ENCODE peak calls at places on chromosome 11, in five cellular contexts. E is mesenchymal stem cell, K is neuronal stem cell, J is trophoblast cell, P is IMR-90. A is an unnamed sample.

GRCh38 chr11:86990520-86990919 is 35.3 kb upstream of the FZD4 start:
- DNase-seq in E (peak), K (peak), J (peak), P (peak), A (peak)

GRCh38 chr11:877565-877964 is 33.0 kb downstream of the CHID1 start:
- DNase-seq in E (no peak), K (no peak), J (no peak), P (no peak), A (peak)

GRCh38 chr11:111329306-111330204 is 31.2 kb downstream of the POU2AF3 start:
- DNase-seq in E (no peak), K (no peak), J (no peak), P (no peak), A (no peak)

GRCh38 chr11:99244613-99245012 is 223.9 kb downstream of the CNTN5 start:
- DNase-seq in E (peak), K (no peak), J (no peak), P (peak), A (no peak)

GRCh38 chr11:14318581-14318981 is 40.4 kb downstream of the RRAS2 start:
- DNase-seq in E (no peak), K (no peak), J (no peak), P (peak), A (no peak)

GRCh38 chr11:110455718-110456117 is 26.0 kb downstream of the FDX1 start:
- DNase-seq in E (no peak), K (no peak), J (no peak), P (no peak), A (no peak)

GRCh38 chr11:26219506-26220117 is 112.3 kb upstream of the ANO3 start:
- DNase-seq in E (peak), K (no peak), J (no peak), P (peak), A (no peak)

GRCh38 chr11:57248780-57249383 is 11.8 kb upstream of the APLNR start:
- DNase-seq in E (peak), K (peak), J (peak), P (peak), A (peak)

GRCh38 chr11:69488543-69488940 is 7.1 kb downstream of the LINC01488 start:
- DNase-seq in E (no peak), K (no peak), J (no peak), P (no peak), A (no peak)

GRCh38 chr11:32267679-32268187 is 167.6 kb downstream of the WT1 start:
- DNase-seq in E (no peak), K (no peak), J (no peak), P (no peak), A (no peak)

GRCh38 chr11:33598426-33599069 is 102.1 kb downstream of the C11orf91 start:
- DNase-seq in E (no peak), K (peak), J (no peak), P (no peak), A (peak)

GRCh38 chr11:59214141-59214893 is 1.6 kb upstream of the MPEG1 start:
- DNase-seq in E (no peak), K (no peak), J (peak), P (no peak), A (no peak)

GRCh38 chr11:104907521-104908185 is 9.4 kb upstream of the CASP12 start:
- DNase-seq in E (no peak), K (no peak), J (no peak), P (peak), A (no peak)

GRCh38 chr11:47121731-47122130 is 54.9 kb downstream of the ARFGAP2 start:
- DNase-seq in E (no peak), K (no peak), J (no peak), P (no peak), A (no peak)

GRCh38 chr11:118634435-118635236 is 27.2 kb downstream of the PHLDB1 start:
- DNase-seq in E (peak), K (no peak), J (peak), P (peak), A (peak)

GRCh38 chr11:574632-575323 is 1.5 kb upstream of the PHRF1 start:
- DNase-seq in E (no peak), K (no peak), J (no peak), P (no peak), A (no peak)

GRCh38 chr11:95485115-95485900 is 254.3 kb upstream of the SESN3 start:
- DNase-seq in E (no peak), K (no peak), J (peak), P (no peak), A (no peak)

GRCh38 chr11:36452231-36452630 is 57.8 kb downstream of the TRAF6 start:
- DNase-seq in E (peak), K (no peak), J (no peak), P (peak), A (no peak)

GRCh38 chr11:38461751-38462150 is 1863.7 kb upstream of the RAG2 start:
- DNase-seq in E (no peak), K (no peak), J (no peak), P (no peak), A (no peak)

GRCh38 chr11:106624377-106624776 is 393.9 kb downstream of the GUCY1A2 start:
- DNase-seq in E (no peak), K (no peak), J (no peak), P (peak), A (peak)

GRCh38 chr11:96197801-96198465 is 145.1 kb downstream of the MAML2 start:
- DNase-seq in E (no peak), K (no peak), J (no peak), P (no peak), A (no peak)

GRCh38 chr11:86627776-86628455 is 44.5 kb downstream of the ME3 start:
- DNase-seq in E (no peak), K (no peak), J (no peak), P (no peak), A (no peak)

GRCh38 chr11:2318707-2319106 is 16.9 kb downstream of the TSPAN32 start:
- DNase-seq in E (no peak), K (no peak), J (no peak), P (no peak), A (no peak)

GRCh38 chr11:12377824-12378593 is 638 bp downstream of the PARVA start:
- DNase-seq in E (peak), K (peak), J (peak), P (peak), A (peak)

GRCh38 chr11:128620306-128621175 is 33.2 kb upstream of the ETS1 start:
- DNase-seq in E (no peak), K (no peak), J (no peak), P (peak), A (no peak)

GRCh38 chr11:128686045-128686741 is 7.7 kb upstream of the FLI1 start:
- DNase-seq in E (peak), K (no peak), J (no peak), P (no peak), A (peak)

GRCh38 chr11:119602745-119603373 is 126.1 kb downstream of the NECTIN1 start:
- DNase-seq in E (no peak), K (no peak), J (no peak), P (no peak), A (no peak)

GRCh38 chr11:28835790-28836189 is 727.6 kb downstream of the METTL15 start:
- DNase-seq in E (peak), K (no peak), J (no peak), P (peak), A (peak)

GRCh38 chr11:18347471-18348125 is 25.2 kb downstream of the GTF2H1 start:
- DNase-seq in E (peak), K (no peak), J (no peak), P (peak), A (no peak)

GRCh38 chr11:2688381-2689231 is 11.2 kb downstream of the KCNQ1OT1 start:
- DNase-seq in E (no peak), K (no peak), J (no peak), P (no peak), A (no peak)

GRCh38 chr11:28820296-28820989 is 712.3 kb downstream of the METTL15 start:
- DNase-seq in E (peak), K (no peak), J (no peak), P (peak), A (no peak)

GRCh38 chr11:22192289-22192641 is 620 bp upstream of the ANO5 start:
- DNase-seq in E (no peak), K (no peak), J (no peak), P (no peak), A (peak)

GRCh38 chr11:18775492-18776292 is 15.9 kb downstream of the PTPN5 start:
- DNase-seq in E (peak), K (peak), J (peak), P (peak), A (peak)

GRCh38 chr11:27642954-27643353 is 57.3 kb downstream of the BDNF start:
- DNase-seq in E (no peak), K (no peak), J (no peak), P (no peak), A (no peak)

GRCh38 chr11:64255135-64256128 is 4.1 kb downstream of the PLCB3 start:
- DNase-seq in E (no peak), K (no peak), J (no peak), P (no peak), A (no peak)

GRCh38 chr11:70662691-70663098 is 264.4 kb downstream of the CTTN start:
- DNase-seq in E (peak), K (no peak), J (no peak), P (no peak), A (peak)
- H3K4ac ChIP-seq in E (no peak), K (peak), J (no peak), P (no peak), A (no peak)

GRCh38 chr11:71247551-71248250 is 4.7 kb downstream of the SHANK2 start:
- DNase-seq in E (peak), K (no peak), J (no peak), P (no peak), A (peak)
- H3K4ac ChIP-seq in E (no peak), K (no peak), J (peak), P (no peak), A (no peak)

GRCh38 chr11:117328414-117329010 is 858 bp downstream of the CEP164 start:
- DNase-seq in E (peak), K (no peak), J (no peak), P (peak), A (peak)
- H3K4ac ChIP-seq in E (no peak), K (no peak), J (no peak), P (peak), A (no peak)

GRCh38 chr11:122036493-122036892 is 79.5 kb downstream of the BLID start:
- DNase-seq in E (no peak), K (no peak), J (no peak), P (no peak), A (no peak)

GRCh38 chr11:122040476-122040875 is 75.5 kb downstream of the BLID start:
- DNase-seq in E (no peak), K (no peak), J (no peak), P (no peak), A (no peak)

GRCh38 chr11:122038543-122038942 is 77.5 kb downstream of the BLID start:
- DNase-seq in E (peak), K (peak), J (no peak), P (peak), A (peak)

GRCh38 chr11:122036022-122036421 is 80.0 kb downstream of the BLID start:
- DNase-seq in E (no peak), K (no peak), J (no peak), P (peak), A (no peak)

DNA sequence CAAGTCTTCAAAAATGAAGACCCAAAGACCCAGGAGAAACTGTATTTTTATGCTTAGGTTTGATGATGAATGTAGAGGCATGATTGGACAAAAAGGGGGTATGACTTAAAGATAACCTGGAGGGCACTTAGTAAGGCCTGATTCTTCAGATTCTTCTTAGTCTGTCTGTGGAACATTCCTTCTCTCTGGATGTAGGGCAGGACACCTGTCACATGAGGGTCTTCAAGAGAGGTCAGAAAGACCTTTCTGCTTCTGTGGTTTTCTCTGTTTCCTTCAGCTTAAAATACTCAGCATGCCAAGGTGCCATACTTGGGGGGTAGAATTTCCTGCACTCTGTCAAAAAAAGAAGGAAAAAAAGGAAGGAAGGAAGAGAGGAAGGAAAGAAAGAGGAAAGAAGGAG is 78.1 kb downstream of the BLID start:
- DNase-seq in E (no peak), K (no peak), J (no peak), P (no peak), A (no peak)
- H3K4ac ChIP-seq in E (no peak), K (no peak), J (no peak), P (peak), A (no peak)

GRCh38 chr11:77728203-77728786 is 90.7 kb upstream of the CLNS1A start:
- DNase-seq in E (no peak), K (no peak), J (no peak), P (no peak), A (no peak)

GRCh38 chr11:77732143-77732542 is 88.4 kb downstream of the RSF1 start:
- DNase-seq in E (no peak), K (no peak), J (no peak), P (no peak), A (no peak)

GRCh38 chr11:77734890-77735289 is 85.6 kb downstream of the RSF1 start:
- DNase-seq in E (no peak), K (no peak), J (no peak), P (no peak), A (no peak)

GRCh38 chr11:77729063-77729462 is 91.5 kb downstream of the RSF1 start:
- DNase-seq in E (no peak), K (no peak), J (no peak), P (no peak), A (no peak)

DNA sequence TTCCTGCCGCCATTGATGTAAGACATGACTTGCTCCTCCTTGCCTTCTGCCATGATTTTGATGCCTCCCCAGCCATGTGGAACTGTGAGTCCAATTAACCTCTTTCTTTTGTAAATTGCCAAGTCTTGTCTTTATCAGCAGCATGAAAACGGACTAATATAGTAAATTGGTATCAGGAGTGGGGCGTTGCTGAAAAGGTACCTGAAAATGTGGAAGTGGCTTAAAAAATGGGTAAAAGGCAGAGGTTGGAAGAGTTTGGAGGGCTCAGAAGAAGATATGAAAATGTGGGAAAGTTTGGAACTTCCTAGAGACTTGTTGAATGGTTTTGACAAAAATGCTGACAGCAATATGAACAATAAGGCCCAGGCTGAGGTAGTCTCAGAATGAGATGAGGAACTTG is 89.7 kb downstream of the RSF1 start:
- DNase-seq in E (no peak), K (no peak), J (no peak), P (no peak), A (no peak)
- H3K4ac ChIP-seq in E (no peak), K (no peak), J (no peak), P (no peak), A (no peak)

DNA sequence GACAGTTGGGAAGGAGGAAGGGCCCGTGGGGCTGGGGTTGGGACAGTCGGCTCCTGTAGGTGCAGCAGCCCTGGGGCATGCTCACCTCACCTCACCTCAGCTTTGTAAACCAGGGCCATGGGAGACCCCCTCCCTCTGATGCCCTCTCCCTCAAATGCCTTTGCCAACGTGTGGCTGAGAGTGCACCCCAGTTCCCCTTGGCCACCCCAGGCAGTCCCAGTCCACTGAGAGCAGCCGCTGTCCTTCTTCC is 4.2 kb upstream of the NEAT1 start:
- DNase-seq in E (peak), K (no peak), J (no peak), P (no peak), A (no peak)
- H3K4ac ChIP-seq in E (no peak), K (no peak), J (peak), P (peak), A (peak)

GRCh38 chr11:44963948-44964347 is 13.3 kb upstream of the TP53I11 start:
- DNase-seq in E (no peak), K (no peak), J (no peak), P (no peak), A (no peak)

GRCh38 chr11:44963071-44963575 is 12.4 kb upstream of the TP53I11 start:
- DNase-seq in E (no peak), K (no peak), J (no peak), P (no peak), A (no peak)

GRCh38 chr11:44962464-44962863 is 11.8 kb upstream of the TP53I11 start:
- DNase-seq in E (no peak), K (no peak), J (no peak), P (no peak), A (no peak)

GRCh38 chr11:44961894-44962293 is 11.2 kb upstream of the TP53I11 start:
- DNase-seq in E (no peak), K (no peak), J (no peak), P (no peak), A (no peak)

GRCh38 chr11:44964526-44965209 is 14.0 kb upstream of the TP53I11 start:
- DNase-seq in E (no peak), K (no peak), J (peak), P (no peak), A (no peak)
- H3K4ac ChIP-seq in E (no peak), K (no peak), J (no peak), P (no peak), A (no peak)

A was measured in mesendoderm.